ENCODE peak calls at places on chromosomes 2 and 18, in seven cellular contexts. U, D, Q, S, I, N and Z are unnamed samples.

GRCh38 chr2:212145111-212145510 is 393.5 kb downstream of the ERBB4 start:
- DNase-seq in U (no peak), D (no peak), Q (no peak), S (no peak), I (no peak), N (no peak), Z (no peak)

GRCh38 chr2:51420521-51420920 is 388.6 kb upstream of the NRXN1 start:
- DNase-seq in U (no peak), D (no peak), Q (no peak), S (no peak), I (no peak), N (no peak), Z (no peak)

GRCh38 chr18:51097046-51097822 is 67.2 kb downstream of the SMAD4 start:
- DNase-seq in U (no peak), D (no peak), Q (no peak), S (no peak), I (no peak), N (no peak), Z (no peak)

GRCh38 chr2:231523451-231524266 is 6.6 kb downstream of the NMUR1 start:
- DNase-seq in U (no peak), D (no peak), Q (no peak), S (no peak), I (peak; percentile 54), N (no peak), Z (no peak)

GRCh38 chr2:68620762-68621161 is 22.6 kb upstream of the PROKR1 start:
- DNase-seq in U (no peak), D (no peak), Q (no peak), S (no peak), I (no peak), N (no peak), Z (no peak)

GRCh38 chr18:59093668-59094067 is 46.0 kb upstream of the SEC11C start:
- DNase-seq in U (no peak), D (no peak), Q (no peak), S (no peak), I (no peak), N (peak; percentile 10), Z (no peak)

GRCh38 chr2:152395132-152396024 is 60.4 kb downstream of the FMNL2 start:
- DNase-seq in U (no peak), D (no peak), Q (no peak), S (no peak), I (no peak), N (no peak), Z (no peak)

GRCh38 chr2:170829016-170829415 is 12.3 kb downstream of the GAD1 start:
- DNase-seq in U (no peak), D (no peak), Q (no peak), S (no peak), I (no peak), N (no peak), Z (no peak)

GRCh38 chr2:235045336-235045972 is 93.6 kb downstream of the SH3BP4 start:
- DNase-seq in U (no peak), D (no peak), Q (no peak), S (no peak), I (peak; percentile 52), N (peak; percentile 48), Z (no peak)

GRCh38 chr2:101502095-101502494 is 27.2 kb upstream of the RFX8 start:
- DNase-seq in U (no peak), D (no peak), Q (no peak), S (no peak), I (no peak), N (no peak), Z (no peak)

GRCh38 chr2:206990335-206990734 is 51.0 kb downstream of the CPO start:
- DNase-seq in U (no peak), D (no peak), Q (no peak), S (no peak), I (no peak), N (no peak), Z (no peak)

GRCh38 chr2:240290432-240291336 is 144.8 kb upstream of the GPC1 start:
- DNase-seq in U (no peak), D (peak; percentile 5), Q (no peak), S (no peak), I (no peak), N (no peak), Z (no peak)

GRCh38 chr2:127193164-127193947 is 26.7 kb downstream of the CYP27C1 start:
- DNase-seq in U (no peak), D (no peak), Q (no peak), S (no peak), I (no peak), N (no peak), Z (no peak)

GRCh38 chr18:10924290-10924689 is 225.1 kb downstream of the PIEZO2 start:
- DNase-seq in U (no peak), D (no peak), Q (no peak), S (no peak), I (no peak), N (no peak), Z (no peak)